ENCODE peak calls at places on chromosomes 5 and 9, in nine cellular contexts. One of them, this sample, is unnamed.

GRCh38 chr9:76987594-76988200 is 31.8 kb upstream of the FOXB2 start:
- DNase-seq in astrocyte of the hippocampus: peak
- DNase-seq in ecto neural progenitor cell: no peak
- DNase-seq in NCI-H1436: peak
- DNase-seq in stimulated activated CD4-positive, alpha-beta T cell treated with anti-CD3 and anti-CD28 coated beads, Interleukin-1b, Interleukin-23, amount 100 ng/mL, for 4 hours: no peak
- DNase-seq in EL: peak
- DNase-seq in stimulated activated naive CD8-positive, alpha-beta T cell treated with anti-CD3 and anti-CD28 coated beads, Interleukin-15, amount 100 ng/mL, for 72 hours: no peak
- DNase-seq in T-cell: no peak
- DNase-seq in smooth muscle cell of the brain vasculature: no peak
- DNase-seq in this sample: peak

GRCh38 chr5:83726912-83727311 is 6.3 kb upstream of the HAPLN1 start:
- DNase-seq in EL: peak
- DNase-seq in T-cell: no peak
- DNase-seq in smooth muscle cell of the brain vasculature: no peak
- DNase-seq in astrocyte of the hippocampus: peak
- DNase-seq in NCI-H1436: no peak
- DNase-seq in ecto neural progenitor cell: no peak
- DNase-seq in stimulated activated naive CD8-positive, alpha-beta T cell treated with anti-CD3 and anti-CD28 coated beads, Interleukin-15, amount 100 ng/mL, for 72 hours: no peak
- DNase-seq in stimulated activated CD4-positive, alpha-beta T cell treated with anti-CD3 and anti-CD28 coated beads, Interleukin-1b, Interleukin-23, amount 100 ng/mL, for 4 hours: no peak
- DNase-seq in this sample: no peak

GRCh38 chr9:107338911-107339659 is 56.0 kb downstream of the RAD23B start:
- DNase-seq in astrocyte of the hippocampus: no peak
- DNase-seq in EL: no peak
- DNase-seq in NCI-H1436: no peak
- DNase-seq in stimulated activated CD4-positive, alpha-beta T cell treated with anti-CD3 and anti-CD28 coated beads, Interleukin-1b, Interleukin-23, amount 100 ng/mL, for 4 hours: no peak
- DNase-seq in T-cell: no peak
- DNase-seq in smooth muscle cell of the brain vasculature: no peak
- DNase-seq in stimulated activated naive CD8-positive, alpha-beta T cell treated with anti-CD3 and anti-CD28 coated beads, Interleukin-15, amount 100 ng/mL, for 72 hours: no peak
- DNase-seq in ecto neural progenitor cell: no peak
- DNase-seq in this sample: no peak

GRCh38 chr5:107223066-107223465 is 447.7 kb downstream of the EFNA5 start:
- DNase-seq in EL: no peak
- DNase-seq in astrocyte of the hippocampus: no peak
- DNase-seq in smooth muscle cell of the brain vasculature: no peak
- DNase-seq in T-cell: no peak
- DNase-seq in stimulated activated CD4-positive, alpha-beta T cell treated with anti-CD3 and anti-CD28 coated beads, Interleukin-1b, Interleukin-23, amount 100 ng/mL, for 4 hours: no peak
- DNase-seq in stimulated activated naive CD8-positive, alpha-beta T cell treated with anti-CD3 and anti-CD28 coated beads, Interleukin-15, amount 100 ng/mL, for 72 hours: no peak
- DNase-seq in NCI-H1436: no peak
- DNase-seq in ecto neural progenitor cell: no peak
- DNase-seq in this sample: no peak

GRCh38 chr9:103789686-103790085 is 304.4 kb upstream of the SMC2 start:
- DNase-seq in ecto neural progenitor cell: no peak
- DNase-seq in stimulated activated CD4-positive, alpha-beta T cell treated with anti-CD3 and anti-CD28 coated beads, Interleukin-1b, Interleukin-23, amount 100 ng/mL, for 4 hours: no peak
- DNase-seq in smooth muscle cell of the brain vasculature: no peak
- DNase-seq in astrocyte of the hippocampus: no peak
- DNase-seq in EL: peak
- DNase-seq in T-cell: no peak
- DNase-seq in NCI-H1436: no peak
- DNase-seq in stimulated activated naive CD8-positive, alpha-beta T cell treated with anti-CD3 and anti-CD28 coated beads, Interleukin-15, amount 100 ng/mL, for 72 hours: no peak
- DNase-seq in this sample: no peak

GRCh38 chr9:126763130-126763764 is 41.6 kb upstream of the ZBTB43 start:
- DNase-seq in stimulated activated naive CD8-positive, alpha-beta T cell treated with anti-CD3 and anti-CD28 coated beads, Interleukin-15, amount 100 ng/mL, for 72 hours: no peak
- DNase-seq in NCI-H1436: no peak
- DNase-seq in T-cell: no peak
- DNase-seq in ecto neural progenitor cell: no peak
- DNase-seq in EL: peak
- DNase-seq in smooth muscle cell of the brain vasculature: no peak
- DNase-seq in astrocyte of the hippocampus: no peak
- DNase-seq in stimulated activated CD4-positive, alpha-beta T cell treated with anti-CD3 and anti-CD28 coated beads, Interleukin-1b, Interleukin-23, amount 100 ng/mL, for 4 hours: no peak
- DNase-seq in this sample: peak

GRCh38 chr5:116084231-116084630 is 594 bp upstream of the COMMD10 start:
- DNase-seq in stimulated activated naive CD8-positive, alpha-beta T cell treated with anti-CD3 and anti-CD28 coated beads, Interleukin-15, amount 100 ng/mL, for 72 hours: peak
- DNase-seq in astrocyte of the hippocampus: peak
- DNase-seq in smooth muscle cell of the brain vasculature: no peak
- DNase-seq in NCI-H1436: no peak
- DNase-seq in stimulated activated CD4-positive, alpha-beta T cell treated with anti-CD3 and anti-CD28 coated beads, Interleukin-1b, Interleukin-23, amount 100 ng/mL, for 4 hours: peak
- DNase-seq in EL: no peak
- DNase-seq in T-cell: peak
- DNase-seq in ecto neural progenitor cell: peak
- DNase-seq in this sample: peak

GRCh38 chr9:135883410-135884089 is 23.8 kb downstream of the CAMSAP1 start:
- DNase-seq in stimulated activated CD4-positive, alpha-beta T cell treated with anti-CD3 and anti-CD28 coated beads, Interleukin-1b, Interleukin-23, amount 100 ng/mL, for 4 hours: no peak
- DNase-seq in T-cell: no peak
- DNase-seq in ecto neural progenitor cell: no peak
- DNase-seq in stimulated activated naive CD8-positive, alpha-beta T cell treated with anti-CD3 and anti-CD28 coated beads, Interleukin-15, amount 100 ng/mL, for 72 hours: no peak
- DNase-seq in EL: no peak
- DNase-seq in astrocyte of the hippocampus: no peak
- DNase-seq in NCI-H1436: no peak
- DNase-seq in smooth muscle cell of the brain vasculature: no peak
- DNase-seq in this sample: no peak

GRCh38 chr5:93596676-93597441 is 13.8 kb downstream of the NR2F1 start:
- DNase-seq in EL: no peak
- DNase-seq in ecto neural progenitor cell: peak
- DNase-seq in stimulated activated naive CD8-positive, alpha-beta T cell treated with anti-CD3 and anti-CD28 coated beads, Interleukin-15, amount 100 ng/mL, for 72 hours: no peak
- DNase-seq in smooth muscle cell of the brain vasculature: no peak
- DNase-seq in stimulated activated CD4-positive, alpha-beta T cell treated with anti-CD3 and anti-CD28 coated beads, Interleukin-1b, Interleukin-23, amount 100 ng/mL, for 4 hours: no peak
- DNase-seq in T-cell: no peak
- DNase-seq in astrocyte of the hippocampus: peak
- DNase-seq in NCI-H1436: no peak
- DNase-seq in this sample: no peak

GRCh38 chr9:122001491-122002201 is 91.5 kb downstream of the TTLL11 start:
- DNase-seq in stimulated activated naive CD8-positive, alpha-beta T cell treated with anti-CD3 and anti-CD28 coated beads, Interleukin-15, amount 100 ng/mL, for 72 hours: no peak
- DNase-seq in NCI-H1436: no peak
- DNase-seq in astrocyte of the hippocampus: peak
- DNase-seq in EL: no peak
- DNase-seq in stimulated activated CD4-positive, alpha-beta T cell treated with anti-CD3 and anti-CD28 coated beads, Interleukin-1b, Interleukin-23, amount 100 ng/mL, for 4 hours: no peak
- DNase-seq in T-cell: no peak
- DNase-seq in ecto neural progenitor cell: peak
- DNase-seq in smooth muscle cell of the brain vasculature: no peak
- DNase-seq in this sample: peak

GRCh38 chr9:120443489-120443888 is 136.5 kb downstream of the CDK5RAP2 start:
- DNase-seq in stimulated activated CD4-positive, alpha-beta T cell treated with anti-CD3 and anti-CD28 coated beads, Interleukin-1b, Interleukin-23, amount 100 ng/mL, for 4 hours: no peak
- DNase-seq in smooth muscle cell of the brain vasculature: peak
- DNase-seq in NCI-H1436: no peak
- DNase-seq in ecto neural progenitor cell: no peak
- DNase-seq in astrocyte of the hippocampus: peak
- DNase-seq in stimulated activated naive CD8-positive, alpha-beta T cell treated with anti-CD3 and anti-CD28 coated beads, Interleukin-15, amount 100 ng/mL, for 72 hours: no peak
- DNase-seq in T-cell: no peak
- DNase-seq in EL: peak
- DNase-seq in this sample: peak

GRCh38 chr9:127686461-127687393 is 20.1 kb upstream of the CFAP157 start:
- DNase-seq in stimulated activated CD4-positive, alpha-beta T cell treated with anti-CD3 and anti-CD28 coated beads, Interleukin-1b, Interleukin-23, amount 100 ng/mL, for 4 hours: no peak
- DNase-seq in EL: no peak
- DNase-seq in smooth muscle cell of the brain vasculature: no peak
- DNase-seq in NCI-H1436: no peak
- DNase-seq in T-cell: no peak
- DNase-seq in ecto neural progenitor cell: no peak
- DNase-seq in stimulated activated naive CD8-positive, alpha-beta T cell treated with anti-CD3 and anti-CD28 coated beads, Interleukin-15, amount 100 ng/mL, for 72 hours: no peak
- DNase-seq in astrocyte of the hippocampus: no peak
- DNase-seq in this sample: no peak

GRCh38 chr9:131217321-131218031 is 58.8 kb downstream of the FAM78A start:
- DNase-seq in ecto neural progenitor cell: no peak
- DNase-seq in NCI-H1436: no peak
- DNase-seq in EL: no peak
- DNase-seq in smooth muscle cell of the brain vasculature: no peak
- DNase-seq in T-cell: no peak
- DNase-seq in stimulated activated CD4-positive, alpha-beta T cell treated with anti-CD3 and anti-CD28 coated beads, Interleukin-1b, Interleukin-23, amount 100 ng/mL, for 4 hours: no peak
- DNase-seq in stimulated activated naive CD8-positive, alpha-beta T cell treated with anti-CD3 and anti-CD28 coated beads, Interleukin-15, amount 100 ng/mL, for 72 hours: no peak
- DNase-seq in astrocyte of the hippocampus: no peak
- DNase-seq in this sample: no peak

This sample was measured in Daoy.